ENCODE peak calls at places on chromosome 17, in four cellular contexts. Y is naive thymus-derived CD4-positive, alpha-beta T cell; Q is left ventricle myocardium inferior; F is SJCRH30. O is an unnamed sample. For H3K27me3, the result is how much of the 10 kb centered on the place peaks cover.

GRCh38 chr17:7644768-7645167 is 6.0 kb upstream of the ATP1B2 start:
- DNase-seq in F (no peak), Q (no peak), Y (no peak), O (no peak)

GRCh38 chr17:10105513-10106001 is 92.8 kb downstream of the GAS7 start:
- DNase-seq in Q (peak), Y (no peak), F (no peak), O (peak)

GRCh38 chr17:30393911-30394867 is 15.5 kb downstream of the CPD start:
- DNase-seq in Q (no peak), Y (no peak), F (no peak), O (no peak)

GRCh38 chr17:43994272-43995149 is 9.9 kb upstream of the NAGS start:
- DNase-seq in F (peak), Y (peak), Q (peak), O (peak)

GRCh38 chr17:50352072-50352692 is 6.3 kb downstream of the XYLT2 start:
- DNase-seq in F (no peak), Y (no peak), Q (peak), O (peak)

GRCh38 chr17:40464392-40464855 is 21.2 kb downstream of the IGFBP4 start:
- DNase-seq in F (no peak), Q (no peak), Y (no peak), O (peak)

GRCh38 chr17:66548158-66548557 is 245.7 kb downstream of the PRKCA start:
- DNase-seq in F (no peak), Q (no peak), Y (peak), O (no peak)

GRCh38 chr17:74424117-74424516 is 7.8 kb upstream of the GPRC5C start:
- DNase-seq in Y (no peak), Q (no peak), F (no peak), O (no peak)

GRCh38 chr17:34820166-34820920 is 140.9 kb downstream of the CCT6B start:
- DNase-seq in Y (no peak), F (no peak), Q (no peak), O (no peak)
- H3K27me3 ChIP-seq in Y (under half), F (under half), Q (half or more), O (under half)

GRCh38 chr17:69480197-69480596 is 65.7 kb downstream of the MAP2K6 start:
- DNase-seq in Y (no peak), F (no peak), Q (no peak), O (no peak)

GRCh38 chr17:69477204-69477899 is 62.9 kb downstream of the MAP2K6 start:
- DNase-seq in F (no peak), Q (no peak), Y (no peak), O (no peak)

GRCh38 chr17:69477900-69478266 is 63.4 kb downstream of the MAP2K6 start:
- DNase-seq in Q (no peak), F (no peak), Y (no peak), O (no peak)

GRCh38 chr17:69474171-69474831 is 59.8 kb downstream of the MAP2K6 start:
- DNase-seq in F (peak), Q (no peak), Y (no peak), O (no peak)

GRCh38 chr17:69478916-69479315 is 64.4 kb downstream of the MAP2K6 start:
- DNase-seq in F (no peak), Y (no peak), Q (no peak), O (no peak)
- H3K27ac ChIP-seq in F (no peak), Y (no peak), Q (no peak), O (no peak)

GRCh38 chr17:42536048-42536371 is at the start of gene NAGLU:
- DNase-seq in F (peak), Y (peak), Q (peak), O (peak)

GRCh38 chr17:42537156-42537805 is 1.2 kb downstream of the NAGLU start:
- DNase-seq in Q (no peak), F (no peak), Y (no peak), O (peak)

GRCh38 chr17:42537826-42538451 is 1.9 kb downstream of the NAGLU start:
- DNase-seq in F (no peak), Y (no peak), Q (no peak), O (peak)

GRCh38 chr17:42536372-42537155 is 523 bp downstream of the NAGLU start:
- DNase-seq in Q (peak), Y (peak), F (peak), O (peak)

DNA sequence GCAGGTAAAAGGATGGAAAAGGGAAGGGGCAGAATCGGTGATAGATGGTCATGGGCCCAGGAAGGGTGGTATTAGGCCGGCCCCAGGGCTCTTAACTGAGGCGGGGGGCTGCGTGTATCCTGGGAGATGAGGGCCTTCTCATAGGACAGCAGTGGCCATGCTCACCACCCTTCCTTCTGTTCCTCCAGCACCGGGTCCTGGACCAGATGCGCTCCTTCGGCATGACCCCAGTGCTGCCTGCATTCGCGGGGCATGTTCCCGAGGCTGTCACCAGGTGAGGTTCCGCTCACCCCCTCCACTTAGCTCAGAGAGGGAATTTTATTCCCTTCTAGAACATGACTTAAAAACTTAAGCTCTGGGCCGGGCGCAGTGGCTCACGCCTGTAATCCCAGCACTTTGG is 2.4 kb downstream of the NAGLU start:
- DNase-seq in Q (no peak), F (no peak), Y (no peak), O (peak)
- H3K27me3 ChIP-seq in Q (under half), F (under half), Y (under half), O (under half)

GRCh38 chr17:28750178-28751047 is 6.6 kb downstream of the TRAF4 start:
- DNase-seq in Q (peak), F (peak), Y (peak), O (peak)
- H3K27ac ChIP-seq in Q (peak), F (no peak), Y (peak), O (no peak)